ENCODE peak calls at places on chromosomes 11 and 22, in seven cellular contexts. Y is GM12878, L is GM12891, D is K562, Q is H1, R is SK-N-SH, K is HepG2. X is an unnamed sample.

GRCh38 chr22:50525104-50525958 is at the start of gene SCO2:
- DNase-seq in Y (peak; percentile 89), L (peak; percentile 99), K (peak; percentile 90), Q (peak; percentile 89), R (peak; percentile 100), D (peak; percentile 95), X (peak; percentile 98)

GRCh38 chr11:17352925-17353227 is 1.3 kb downstream of the NCR3LG1 start:
- DNase-seq in Q (no peak), L (peak; percentile 24), Y (no peak), D (peak; percentile 78), R (peak; percentile 52), K (peak; percentile 35), X (peak; percentile 34)

GRCh38 chr11:968822-969221 is 43.2 kb downstream of the AP2A2 start:
- DNase-seq in D (no peak), Y (no peak), Q (no peak), R (no peak), K (no peak), L (no peak), X (no peak)

GRCh38 chr11:27040302-27041115 is at the start of gene BBOX1:
- DNase-seq in L (no peak), Y (no peak), D (no peak), Q (no peak), K (no peak), R (peak; percentile 9), X (no peak)

GRCh38 chr11:41459602-41460405 is at the start of gene LRRC4C:
- DNase-seq in Y (no peak), R (peak; percentile 9), Q (no peak), K (no peak), L (no peak), D (no peak), X (no peak)

GRCh38 chr22:17961443-17961729 is 63.0 kb downstream of the MICAL3 start:
- DNase-seq in Q (no peak), R (no peak), L (no peak), Y (no peak), D (no peak), K (no peak), X (no peak)

GRCh38 chr11:17790453-17790852 is 55.9 kb downstream of the KCNC1 start:
- DNase-seq in Y (no peak), Q (no peak), K (no peak), L (no peak), D (no peak), R (no peak), X (no peak)

GRCh38 chr11:44318369-44318768 is 8.4 kb upstream of the ALX4 start:
- DNase-seq in Y (no peak), L (no peak), Q (no peak), K (no peak), R (no peak), D (no peak), X (no peak)

GRCh38 chr22:33450756-33451155 is 392.6 kb upstream of the SYN3 start:
- DNase-seq in R (no peak), D (no peak), Q (no peak), L (no peak), K (no peak), Y (no peak), X (no peak)

GRCh38 chr11:16853266-16853665 is 114.8 kb downstream of the C11orf58 start:
- DNase-seq in R (no peak), Q (no peak), K (no peak), D (peak; percentile 48), Y (no peak), L (no peak), X (no peak)

GRCh38 chr22:46649176-46650077 is 29.2 kb downstream of the GRAMD4 start:
- DNase-seq in K (no peak), Y (no peak), R (no peak), L (no peak), Q (no peak), D (peak; percentile 69), X (no peak)

GRCh38 chr22:37566329-37566837 is 6.1 kb downstream of the CDC42EP1 start:
- DNase-seq in K (no peak), D (no peak), Q (no peak), L (no peak), R (no peak), Y (no peak), X (no peak)

GRCh38 chr22:19639610-19640135 is 74.6 kb upstream of the SEPTIN5 start:
- DNase-seq in Q (no peak), D (no peak), R (peak; percentile 4), L (no peak), Y (no peak), K (no peak), X (no peak)

GRCh38 chr22:42993651-42994275 is 21.2 kb downstream of the PACSIN2 start:
- DNase-seq in D (no peak), Q (no peak), L (no peak), Y (no peak), R (no peak), K (peak; percentile 99), X (no peak)

GRCh38 chr11:128499613-128500213 is 87.6 kb downstream of the ETS1 start:
- DNase-seq in Y (no peak), L (no peak), D (no peak), K (no peak), Q (no peak), R (no peak), X (no peak)

GRCh38 chr11:46555269-46556054 is 38.4 kb downstream of the AMBRA1 start:
- DNase-seq in Y (peak; percentile 30), Q (no peak), K (no peak), L (no peak), R (no peak), D (no peak), X (no peak)

GRCh38 chr11:48104562-48104924 is 112.1 kb upstream of the OR4B1 start:
- DNase-seq in D (no peak), R (no peak), Y (no peak), Q (no peak), L (no peak), K (no peak), X (no peak)

GRCh38 chr22:23180893-23181762 is 819 bp downstream of the BCR start:
- DNase-seq in R (peak; percentile 62), Y (no peak), L (peak; percentile 58), Q (no peak), D (peak; percentile 87), K (no peak), X (no peak)

GRCh38 chr11:102429691-102430090 is 22.9 kb downstream of the TMEM123 start:
- DNase-seq in L (no peak), D (no peak), K (no peak), Q (no peak), Y (no peak), R (no peak), X (no peak)

GRCh38 chr22:20782601-20783299 is 8.8 kb downstream of the SERPIND1 start:
- DNase-seq in Q (no peak), K (no peak), R (no peak), Y (no peak), D (no peak), L (no peak), X (no peak)
- TF ChIP-seq TAF1 in Q (no peak), K (no peak), R (no peak), Y (no peak), D (no peak), L (no peak), X (no peak)

GRCh38 chr11:110158317-110159200 is 65.4 kb downstream of the ZC3H12C start:
- DNase-seq in R (no peak), K (no peak), Q (no peak), L (no peak), Y (no peak), D (peak; percentile 31), X (no peak)

GRCh38 chr11:110159491-110159890 is 66.3 kb downstream of the ZC3H12C start:
- DNase-seq in Q (no peak), R (no peak), Y (no peak), D (no peak), K (no peak), L (no peak), X (no peak)

GRCh38 chr11:110153474-110153873 is 60.3 kb downstream of the ZC3H12C start:
- DNase-seq in D (no peak), L (no peak), Q (no peak), K (no peak), R (no peak), Y (no peak), X (no peak)

GRCh38 chr11:110160016-110160415 is 66.8 kb downstream of the ZC3H12C start:
- DNase-seq in R (no peak), D (no peak), K (no peak), Y (no peak), L (no peak), Q (no peak), X (no peak)

GRCh38 chr11:110156503-110156902 is 63.3 kb downstream of the ZC3H12C start:
- DNase-seq in R (no peak), K (no peak), Q (no peak), L (no peak), Y (no peak), D (no peak), X (no peak)
- TF ChIP-seq TAF1 in R (no peak), K (no peak), Q (no peak), L (no peak), Y (no peak), D (no peak), X (no peak)

DNA sequence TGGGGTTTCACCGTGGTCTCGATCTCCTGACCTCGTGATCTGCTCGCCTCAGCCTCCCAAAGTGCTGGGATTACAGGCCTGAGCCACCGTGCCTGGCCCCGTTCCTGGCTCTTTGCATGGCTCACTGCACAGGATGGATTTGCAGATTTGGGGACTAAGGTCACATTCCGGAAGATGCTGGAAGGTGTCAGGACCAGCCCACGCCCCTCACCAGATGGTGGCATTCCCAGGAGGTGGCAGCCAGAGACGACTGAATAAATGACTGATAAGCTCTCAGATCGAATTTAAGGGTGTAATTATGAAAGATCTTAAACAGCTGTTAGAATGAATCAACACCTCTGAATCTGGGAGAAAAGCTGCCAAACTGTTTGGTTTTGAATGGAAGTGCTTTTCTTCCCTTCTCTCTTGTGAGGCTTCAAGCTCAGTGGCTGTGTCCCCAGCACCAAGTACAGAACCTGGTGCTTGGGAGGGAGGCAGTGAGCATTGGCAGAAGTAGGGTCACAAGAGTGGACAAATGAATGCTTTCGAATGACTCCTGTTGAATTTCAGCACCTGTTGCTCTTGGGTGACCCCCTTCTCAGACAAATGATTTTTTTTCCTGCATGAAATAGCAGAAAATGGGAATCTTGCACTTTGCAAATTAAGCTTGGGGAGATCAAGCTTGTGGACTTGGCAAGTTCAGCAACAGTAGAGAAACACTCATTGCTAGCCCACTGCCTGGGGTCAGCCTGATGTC is 69.6 kb downstream of the KIAA1671 start:
- DNase-seq in D (no peak), Y (no peak), Q (no peak), K (no peak), L (no peak), R (no peak), X (no peak)
- TF ChIP-seq TAF1 in D (no peak), Y (no peak), Q (no peak), K (no peak), L (no peak), R (no peak), X (no peak)

GRCh38 chr11:72989727-72990126 is 152.4 kb downstream of the FCHSD2 start:
- DNase-seq in Q (no peak), K (no peak), R (no peak), D (no peak), L (no peak), Y (no peak), X (no peak)
- TF ChIP-seq TAF1 in Q (no peak), K (no peak), R (no peak), D (no peak), L (no peak), Y (no peak), X (no peak)